ENCODE peak calls at places on chromosome 7, in eight cellular contexts. J is sigmoid colon; Q is NCI-H2029; P is activated CD4-positive, alpha-beta T cell treated with anti-CD3 and anti-CD28 coated beads for 24 hours; U is AG04449; D is stimulated activated naive CD8-positive, alpha-beta T cell treated with anti-CD3 and anti-CD28 coated beads, Interleukin-15, Interleukin-2, amounts not matched to agents 100 U/mL and 50 U/mL, for 24 hours; Y is neuronal stem cell; W is GM04504. G is an unnamed sample.

GRCh38 chr7:30880090-30880704 is 31.5 kb upstream of the AQP1 start:
- DNase-seq in J (no peak), Q (no peak), P (no peak), U (no peak), D (no peak), Y (no peak), W (no peak), G (no peak)

GRCh38 chr7:82838314-82838713 is 324.4 kb downstream of the PCLO start:
- DNase-seq in J (no peak), Q (no peak), P (no peak), U (no peak), D (no peak), Y (no peak), W (no peak), G (no peak)

GRCh38 chr7:84677386-84677785 is 482.8 kb upstream of the SEMA3A start:
- DNase-seq in J (peak), Q (no peak), P (no peak), U (no peak), D (no peak), Y (no peak), W (peak), G (no peak)

GRCh38 chr7:132500727-132501410 is 75.4 kb downstream of the PLXNA4 start:
- DNase-seq in J (peak), Q (no peak), P (no peak), U (no peak), D (no peak), Y (no peak), W (peak), G (no peak)

GRCh38 chr7:102918865-102919264 is 6.1 kb downstream of the LRRC17 start:
- DNase-seq in J (no peak), Q (no peak), P (no peak), U (no peak), D (no peak), Y (no peak), W (no peak), G (no peak)

GRCh38 chr7:45663167-45663921 is 89.2 kb downstream of the ADCY1 start:
- DNase-seq in J (no peak), Q (no peak), P (peak), U (no peak), D (peak), Y (peak), W (no peak), G (no peak)

GRCh38 chr7:150975536-150976285 is 2.4 kb downstream of the KCNH2 start:
- DNase-seq in J (peak), Q (no peak), P (no peak), U (no peak), D (no peak), Y (no peak), W (no peak), G (no peak)

GRCh38 chr7:116724560-116725231 is 52.7 kb downstream of the MET start:
- DNase-seq in J (no peak), Q (no peak), P (no peak), U (no peak), D (no peak), Y (no peak), W (no peak), G (no peak)

GRCh38 chr7:143012409-143012808 is 14.5 kb downstream of the OR9A2 start:
- DNase-seq in J (no peak), Q (no peak), P (no peak), U (no peak), D (no peak), Y (no peak), W (no peak), G (no peak)

GRCh38 chr7:36037121-36037662 is 115.9 kb upstream of the EEPD1 start:
- DNase-seq in J (no peak), Q (peak), P (no peak), U (no peak), D (no peak), Y (no peak), W (peak), G (peak)

GRCh38 chr7:43735403-43735801 is 6.1 kb upstream of the COA1 start:
- DNase-seq in J (no peak), Q (no peak), P (no peak), U (no peak), D (no peak), Y (no peak), W (no peak), G (no peak)

GRCh38 chr7:132149801-132150310 is 426.4 kb downstream of the PLXNA4 start:
- DNase-seq in J (no peak), Q (no peak), P (no peak), U (no peak), D (no peak), Y (no peak), W (no peak), G (no peak)

GRCh38 chr7:94654764-94655561 is 970 bp downstream of the SGCE start:
- DNase-seq in J (peak), Q (peak), P (no peak), U (no peak), D (no peak), Y (peak), W (no peak), G (no peak)

GRCh38 chr7:52161483-52161882 is 844.9 kb upstream of the COBL start:
- DNase-seq in J (no peak), Q (no peak), P (no peak), U (no peak), D (no peak), Y (no peak), W (no peak), G (no peak)

GRCh38 chr7:105224884-105225651 is 163.7 kb downstream of the SRPK2 start:
- DNase-seq in J (no peak), Q (peak), P (no peak), U (peak), D (no peak), Y (no peak), W (peak), G (peak)

GRCh38 chr7:137934176-137934826 is 67.6 kb downstream of the CREB3L2 start:
- DNase-seq in J (no peak), Q (no peak), P (no peak), U (no peak), D (no peak), Y (no peak), W (no peak), G (no peak)

GRCh38 chr7:32507416-32507815 is 12.1 kb downstream of the AVL9 start:
- DNase-seq in J (no peak), Q (no peak), P (no peak), U (no peak), D (no peak), Y (no peak), W (peak), G (no peak)

GRCh38 chr7:108630002-108630401 is 60.3 kb downstream of the DNAJB9 start:
- DNase-seq in J (no peak), Q (no peak), P (no peak), U (no peak), D (no peak), Y (no peak), W (no peak), G (no peak)

GRCh38 chr7:18357691-18358090 is 137.9 kb upstream of the HDAC9 start:
- DNase-seq in J (no peak), Q (no peak), P (no peak), U (no peak), D (no peak), Y (no peak), W (no peak), G (peak)

G was measured in COLO829.